ENCODE peak calls at places on chromosome 5, in four cellular contexts. J is GM23338, S is kidney epithelial cell, P is cardiac fibroblast. Z is an unnamed sample.

GRCh38 chr5:67537439-67538342 is 341.1 kb upstream of the CD180 start:
- DNase-seq in S (no peak), J (no peak), P (peak), Z (peak)

GRCh38 chr5:58466939-58467338 is 7.1 kb upstream of the PLK2 start:
- DNase-seq in S (no peak), J (peak), P (peak), Z (peak)

GRCh38 chr5:178793156-178793555 is 62.7 kb upstream of the ZNF354A start:
- DNase-seq in S (no peak), J (peak), P (no peak), Z (no peak)

GRCh38 chr5:92102313-92102712 is 719.2 kb upstream of the ARRDC3 start:
- DNase-seq in P (no peak), J (no peak), S (no peak), Z (no peak)

GRCh38 chr5:83488271-83488670 is 16.7 kb downstream of the VCAN start:
- DNase-seq in J (peak), S (no peak), P (peak), Z (no peak)

GRCh38 chr5:124341066-124341943 is 405.1 kb downstream of the ZNF608 start:
- DNase-seq in P (peak), S (no peak), J (no peak), Z (no peak)

GRCh38 chr5:148455055-148455675 is 71.4 kb downstream of the FBXO38 start:
- DNase-seq in J (no peak), P (peak), S (peak), Z (peak)

GRCh38 chr5:58072202-58072791 is 387.6 kb downstream of the PLK2 start:
- DNase-seq in S (no peak), J (no peak), P (no peak), Z (no peak)

GRCh38 chr5:174454464-174454863 is 269.9 kb upstream of the MSX2 start:
- DNase-seq in J (no peak), P (no peak), S (no peak), Z (no peak)

GRCh38 chr5:125412561-125413535 is 666.4 kb upstream of the ZNF608 start:
- DNase-seq in J (peak), P (peak), S (peak), Z (peak)

GRCh38 chr5:132065351-132065937 is 5.0 kb downstream of the IL3 start:
- DNase-seq in P (peak), J (peak), S (peak), Z (peak)

GRCh38 chr5:84303315-84303714 is 81.4 kb downstream of the EDIL3 start:
- DNase-seq in S (no peak), P (peak), J (no peak), Z (peak)

GRCh38 chr5:76958976-76959767 is 6.3 kb downstream of the CRHBP start:
- DNase-seq in P (peak), J (peak), S (peak), Z (peak)

GRCh38 chr5:141677415-141677814 is 4.6 kb downstream of the ARAP3 start:
- DNase-seq in S (no peak), J (peak), P (no peak), Z (no peak)
- TF ChIP-seq CTCF in S (peak), J (peak), P (peak), Z (peak)

GRCh38 chr5:160486573-160486972 is 64.9 kb downstream of the PTTG1 start:
- DNase-seq in J (no peak), S (no peak), P (no peak), Z (no peak)
- H3K4me3 ChIP-seq in J (no peak), S (no peak), P (no peak), Z (no peak)

GRCh38 chr5:38342261-38342660 is 83.9 kb downstream of the EGFLAM start:
- DNase-seq in P (no peak), S (no peak), J (no peak), Z (no peak)
- TF ChIP-seq CTCF in P (no peak), S (no peak), J (no peak), Z (no peak)

DNA sequence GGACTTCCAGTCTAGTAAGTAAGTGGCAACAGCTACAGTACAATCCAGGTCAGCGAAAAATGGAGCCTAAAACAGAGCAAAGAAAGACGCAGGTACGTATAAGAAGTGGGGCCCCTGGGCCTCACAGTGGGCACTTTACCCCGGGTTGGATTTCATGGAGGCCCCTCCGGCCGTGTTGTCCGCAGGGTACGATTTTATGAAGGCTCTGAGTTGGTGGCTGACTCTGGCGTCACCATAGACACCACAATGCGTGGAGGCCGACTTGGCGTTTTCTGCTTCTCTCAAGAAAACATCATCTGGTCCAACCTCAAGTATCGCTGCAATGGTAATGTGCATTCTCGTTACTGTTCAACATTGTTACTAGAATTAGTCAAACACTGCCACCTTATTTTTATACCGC is 47.1 kb downstream of the THBS4 start:
- DNase-seq in P (no peak), S (no peak), J (no peak), Z (no peak)
- H3K4me3 ChIP-seq in P (no peak), S (no peak), J (no peak), Z (no peak)

DNA sequence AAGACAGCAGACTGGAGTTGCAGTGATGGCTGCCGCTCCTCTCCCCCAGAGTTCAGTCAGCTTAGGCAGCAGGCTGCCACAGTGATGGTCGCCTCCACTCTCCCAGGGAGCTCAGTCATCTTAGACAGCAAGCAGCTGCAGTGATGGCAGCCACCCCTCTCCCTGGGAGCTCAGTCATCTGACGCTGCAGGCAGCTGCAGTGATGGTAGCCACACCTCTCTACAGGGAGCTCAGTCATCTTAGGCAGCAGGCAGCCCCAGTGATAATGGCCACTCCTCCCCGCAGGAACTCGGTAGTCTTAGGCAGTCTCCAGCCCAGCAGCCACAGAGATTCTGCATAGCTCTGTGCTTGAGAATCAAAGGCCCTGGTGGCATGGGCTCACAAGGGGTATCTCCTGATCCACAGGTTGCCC is 582.7 kb downstream of the DTWD2 start:
- DNase-seq in J (no peak), S (no peak), P (no peak), Z (no peak)
- TF ChIP-seq CTCF in J (no peak), S (no peak), P (no peak), Z (no peak)

GRCh38 chr5:114369680-114370417 is 8.0 kb downstream of the KCNN2 start:
- DNase-seq in S (no peak), P (no peak), J (no peak), Z (no peak)
- H3K4me3 ChIP-seq in S (no peak), P (no peak), J (no peak), Z (no peak)

GRCh38 chr5:173175523-173175922 is 31.2 kb downstream of the BNIP1 start:
- DNase-seq in P (no peak), J (no peak), S (no peak), Z (no peak)

DNA sequence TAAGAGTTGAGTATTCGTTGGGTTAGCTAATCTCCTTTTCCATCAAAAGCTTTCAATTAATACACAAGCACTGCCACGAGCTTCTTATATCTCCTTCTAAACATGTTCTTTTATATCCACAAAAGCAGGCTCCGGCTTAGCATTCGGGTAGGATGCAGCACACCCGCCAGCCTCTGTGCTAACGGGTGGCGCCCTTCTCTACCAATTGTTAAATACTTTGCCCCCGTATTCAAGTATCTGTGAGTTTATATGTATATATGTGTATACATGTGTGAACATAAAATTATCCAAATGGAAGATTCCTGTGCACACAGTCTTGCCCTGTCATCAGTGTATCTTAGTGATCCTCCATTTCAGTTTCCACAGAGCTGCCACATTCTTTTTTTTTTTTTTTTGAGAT is 27.8 kb downstream of the BNIP1 start:
- DNase-seq in S (no peak), J (peak), P (no peak), Z (no peak)
- TF ChIP-seq CTCF in S (no peak), J (peak), P (no peak), Z (no peak)

DNA sequence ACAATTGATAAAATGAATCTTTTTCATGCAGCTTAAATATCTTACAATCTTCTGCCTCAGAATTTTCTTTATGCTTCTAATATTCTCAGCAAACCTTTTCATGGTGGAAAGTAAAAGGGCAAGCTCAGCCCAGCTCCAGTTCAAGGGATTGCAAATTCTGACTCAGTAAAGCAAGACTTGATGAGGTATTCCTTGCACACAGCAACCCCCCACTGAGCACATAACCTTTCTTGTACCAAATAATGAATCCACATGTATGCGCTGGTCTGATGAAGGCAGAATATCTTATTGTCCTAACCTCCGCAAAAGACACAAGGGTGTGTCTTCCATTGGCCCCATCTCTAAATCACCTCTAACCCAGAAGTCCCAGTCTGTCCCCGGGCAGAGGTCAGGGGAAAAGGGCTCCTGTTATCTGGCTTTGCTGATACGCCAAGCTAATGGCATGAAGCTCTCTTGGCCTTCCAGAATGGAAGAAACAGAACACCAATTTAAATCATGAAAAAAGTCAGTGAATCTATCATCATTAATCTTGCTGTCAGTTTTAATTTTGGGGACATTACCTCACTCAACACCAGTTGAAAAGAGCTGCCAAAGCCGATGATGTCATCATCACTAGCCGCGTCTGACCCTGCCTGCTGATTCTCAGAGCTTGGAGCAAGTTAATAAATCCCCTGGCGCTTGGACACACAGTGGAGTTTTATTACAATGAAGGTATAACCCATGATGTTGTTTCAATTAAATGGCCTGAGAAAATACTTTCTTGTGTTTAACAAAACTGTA is 592.4 kb upstream of the CLINT1 start:
- DNase-seq in P (peak), J (no peak), S (peak), Z (peak)
- H3K4me3 ChIP-seq in P (no peak), J (no peak), S (no peak), Z (no peak)

GRCh38 chr5:181219262-181220177 is 3.6 kb upstream of the TRIM41 start:
- DNase-seq in J (peak), S (no peak), P (no peak), Z (no peak)

GRCh38 chr5:181218795-181219124 is 4.3 kb upstream of the TRIM41 start:
- DNase-seq in P (no peak), J (peak), S (no peak), Z (no peak)

GRCh38 chr5:181215997-181216982 is 6.8 kb upstream of the TRIM41 start:
- DNase-seq in S (no peak), P (no peak), J (peak), Z (no peak)

GRCh38 chr5:181217805-181218065 is 5.3 kb upstream of the TRIM41 start:
- DNase-seq in P (no peak), S (no peak), J (no peak), Z (no peak)

DNA sequence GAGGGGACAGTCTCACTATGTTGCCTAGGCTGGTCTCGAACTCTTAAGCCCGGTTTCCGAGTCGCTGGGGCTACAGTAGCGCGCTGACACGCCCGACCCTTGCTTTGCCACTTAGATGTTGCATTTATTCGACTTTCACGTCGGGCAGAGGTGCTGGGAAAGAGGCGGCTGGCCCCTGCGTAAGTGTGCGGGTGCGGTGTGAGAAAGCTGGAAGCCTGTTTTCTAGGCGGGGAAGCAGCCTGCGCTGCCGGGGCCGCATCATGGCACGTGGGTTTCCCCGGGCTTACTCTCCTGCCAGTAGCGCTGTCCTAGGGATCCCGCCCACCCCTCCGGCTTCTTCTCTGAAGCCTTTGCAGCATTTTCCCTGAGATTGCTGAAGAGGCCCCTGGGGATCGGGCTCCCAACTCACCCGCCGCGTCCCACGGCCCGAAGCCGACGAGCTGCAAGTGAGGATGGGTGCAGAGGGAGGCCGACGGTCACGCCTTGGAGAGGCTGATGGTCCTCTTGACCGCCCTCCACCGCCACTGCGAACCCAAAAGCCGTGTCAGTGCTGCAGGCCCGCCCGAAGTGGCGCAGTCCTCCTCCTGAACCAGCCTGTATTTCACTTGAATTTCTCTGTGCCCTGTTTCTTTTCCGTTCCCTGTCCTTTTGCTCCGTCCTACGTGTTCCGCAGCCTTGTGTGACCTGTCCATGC is 5.8 kb upstream of the TRIM41 start:
- DNase-seq in P (peak), J (peak), S (no peak), Z (peak)
- TF ChIP-seq CTCF in P (no peak), J (no peak), S (no peak), Z (peak)

DNA sequence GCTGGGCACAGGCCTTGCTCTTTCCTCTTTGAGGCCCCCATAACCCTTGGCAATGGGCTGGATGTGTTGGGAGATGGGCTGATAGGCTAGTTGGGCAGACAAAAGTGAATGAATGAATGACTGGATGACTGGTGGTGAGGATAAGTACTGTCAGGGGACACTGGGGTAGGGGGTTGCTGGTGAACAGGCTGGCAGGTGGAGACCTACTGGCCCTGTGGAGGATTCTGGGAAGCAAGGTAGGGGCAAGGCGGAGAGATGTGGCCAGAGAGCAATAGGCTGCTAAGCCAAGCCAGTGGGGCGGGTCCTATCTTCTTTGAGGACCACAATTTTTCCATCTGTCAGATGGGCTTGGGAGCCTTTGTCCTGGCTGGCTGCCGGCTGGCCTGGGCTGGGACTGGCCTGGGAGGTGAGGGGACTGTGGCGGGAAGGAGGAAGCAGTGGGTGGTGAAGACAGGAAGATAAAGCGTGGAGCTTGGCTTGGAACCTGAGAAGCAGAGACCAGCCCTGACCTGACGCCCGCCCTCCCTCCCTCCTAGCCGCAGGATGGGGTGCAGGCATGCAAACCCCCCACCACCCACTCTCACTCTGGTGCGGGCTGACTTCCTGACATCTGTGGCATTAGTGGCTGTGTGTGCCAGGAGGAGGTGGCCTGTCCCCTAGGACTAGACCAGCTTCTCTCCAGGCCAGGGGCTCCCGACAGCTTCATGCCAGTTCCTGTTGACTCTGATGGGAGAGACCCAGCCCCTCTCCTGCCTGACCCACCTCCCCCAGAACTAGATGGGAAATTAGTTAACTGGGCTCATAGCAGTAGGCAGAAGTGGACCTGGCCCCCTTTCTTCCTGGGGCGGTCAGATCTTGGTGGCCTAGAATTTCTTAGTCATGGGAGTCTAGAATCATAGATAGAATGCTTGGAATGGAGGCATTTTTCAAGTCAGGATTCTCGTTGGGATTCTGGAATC is 9.5 kb downstream of the CXXC5 start:
- DNase-seq in P (no peak), J (no peak), S (no peak), Z (peak)
- H3K4me3 ChIP-seq in P (no peak), J (no peak), S (no peak), Z (peak)